ENCODE peak calls at places on chromosome 6, in four cellular contexts. One of them, this sample, is unnamed.

GRCh38 chr6:106739387-106739786 is 110.0 kb downstream of the QRSL1 start:
- DNase-seq in WERI-Rb-1: no peak
- DNase-seq in MM.1S: no peak
- DNase-seq in fibroblast of pulmonary artery: no peak
- DNase-seq in this sample: no peak

GRCh38 chr6:9139762-9140161 is 704.4 kb upstream of the SLC35B3 start:
- DNase-seq in WERI-Rb-1: no peak
- DNase-seq in fibroblast of pulmonary artery: peak; percentile 3
- DNase-seq in MM.1S: no peak
- DNase-seq in this sample: no peak

GRCh38 chr6:162615016-162615717 is 112.4 kb downstream of the PRKN start:
- DNase-seq in fibroblast of pulmonary artery: peak; percentile 40
- DNase-seq in WERI-Rb-1: no peak
- DNase-seq in MM.1S: no peak
- DNase-seq in this sample: no peak

GRCh38 chr6:21082091-21082490 is 511.5 kb upstream of the SOX4 start:
- DNase-seq in WERI-Rb-1: no peak
- DNase-seq in fibroblast of pulmonary artery: no peak
- DNase-seq in MM.1S: no peak
- DNase-seq in this sample: no peak

GRCh38 chr6:33248643-33248931 is 23.1 kb downstream of the VPS52 start:
- DNase-seq in fibroblast of pulmonary artery: peak; percentile 58
- DNase-seq in MM.1S: no peak
- DNase-seq in WERI-Rb-1: no peak
- DNase-seq in this sample: no peak

GRCh38 chr6:39203804-39204495 is 25.3 kb downstream of the KCNK5 start:
- DNase-seq in fibroblast of pulmonary artery: no peak
- DNase-seq in MM.1S: no peak
- DNase-seq in WERI-Rb-1: no peak
- DNase-seq in this sample: no peak

GRCh38 chr6:13432526-13433218 is 54.7 kb downstream of the GFOD1 start:
- DNase-seq in WERI-Rb-1: no peak
- DNase-seq in MM.1S: no peak
- DNase-seq in fibroblast of pulmonary artery: no peak
- DNase-seq in this sample: no peak

GRCh38 chr6:42899871-42900270 is 16.0 kb upstream of the PTCRA start:
- DNase-seq in fibroblast of pulmonary artery: no peak
- DNase-seq in WERI-Rb-1: no peak
- DNase-seq in MM.1S: no peak
- DNase-seq in this sample: no peak

GRCh38 chr6:37884548-37884947 is 65.0 kb downstream of the ZFAND3 start:
- DNase-seq in WERI-Rb-1: no peak
- DNase-seq in fibroblast of pulmonary artery: no peak
- DNase-seq in MM.1S: no peak
- DNase-seq in this sample: no peak

GRCh38 chr6:23963137-23963536 is 162.9 kb upstream of the NRSN1 start:
- DNase-seq in MM.1S: no peak
- DNase-seq in WERI-Rb-1: no peak
- DNase-seq in fibroblast of pulmonary artery: no peak
- DNase-seq in this sample: no peak

GRCh38 chr6:11264100-11264499 is 31.6 kb upstream of the NEDD9 start:
- DNase-seq in WERI-Rb-1: no peak
- DNase-seq in MM.1S: no peak
- DNase-seq in fibroblast of pulmonary artery: no peak
- DNase-seq in this sample: no peak

GRCh38 chr6:106475280-106475679 is 114.8 kb downstream of the CRYBG1 start:
- DNase-seq in fibroblast of pulmonary artery: no peak
- DNase-seq in WERI-Rb-1: no peak
- DNase-seq in MM.1S: no peak
- DNase-seq in this sample: no peak

GRCh38 chr6:117947234-117947633 is 40.2 kb downstream of the SLC35F1 start:
- DNase-seq in fibroblast of pulmonary artery: no peak
- DNase-seq in MM.1S: no peak
- DNase-seq in WERI-Rb-1: no peak
- DNase-seq in this sample: no peak

GRCh38 chr6:33619166-33619565 is 2.0 kb upstream of the ITPR3 start:
- DNase-seq in MM.1S: no peak
- DNase-seq in fibroblast of pulmonary artery: no peak
- DNase-seq in WERI-Rb-1: no peak
- DNase-seq in this sample: no peak

GRCh38 chr6:125918681-125919566 is 37.6 kb upstream of the HINT3 start:
- DNase-seq in WERI-Rb-1: no peak
- DNase-seq in MM.1S: peak; percentile 82
- DNase-seq in fibroblast of pulmonary artery: peak; percentile 97
- DNase-seq in this sample: peak; percentile 73

GRCh38 chr6:100862063-100862462 is 19.1 kb downstream of the ASCC3 start:
- DNase-seq in MM.1S: no peak
- DNase-seq in fibroblast of pulmonary artery: no peak
- DNase-seq in WERI-Rb-1: no peak
- DNase-seq in this sample: no peak

GRCh38 chr6:160882741-160883340 is 108.7 kb upstream of the MAP3K4 start:
- DNase-seq in MM.1S: no peak
- DNase-seq in WERI-Rb-1: no peak
- DNase-seq in fibroblast of pulmonary artery: peak; percentile 11
- DNase-seq in this sample: no peak

GRCh38 chr6:13993416-13993815 is 68.7 kb downstream of the RNF182 start:
- DNase-seq in fibroblast of pulmonary artery: no peak
- DNase-seq in WERI-Rb-1: no peak
- DNase-seq in MM.1S: no peak
- DNase-seq in this sample: no peak

GRCh38 chr6:140857734-140858380 is 1274.9 kb upstream of the GJE1 start:
- DNase-seq in fibroblast of pulmonary artery: peak; percentile 96
- DNase-seq in MM.1S: no peak
- DNase-seq in WERI-Rb-1: no peak
- DNase-seq in this sample: no peak

GRCh38 chr6:117840541-117840983 is 66.5 kb upstream of the SLC35F1 start:
- DNase-seq in MM.1S: peak; percentile 61
- DNase-seq in fibroblast of pulmonary artery: peak; percentile 47
- DNase-seq in WERI-Rb-1: peak; percentile 31
- DNase-seq in this sample: no peak

GRCh38 chr6:17385660-17386059 is 7.7 kb upstream of the CAP2 start:
- DNase-seq in WERI-Rb-1: peak; percentile 35
- DNase-seq in fibroblast of pulmonary artery: peak; percentile 81
- DNase-seq in MM.1S: no peak
- DNase-seq in this sample: no peak

GRCh38 chr6:26550250-26550993 is 12.3 kb downstream of the HMGN4 start:
- DNase-seq in MM.1S: no peak
- DNase-seq in fibroblast of pulmonary artery: peak; percentile 43
- DNase-seq in WERI-Rb-1: no peak
- DNase-seq in this sample: peak; percentile 87

GRCh38 chr6:37456126-37456525 is 23.1 kb downstream of the CMTR1 start:
- DNase-seq in MM.1S: no peak
- DNase-seq in fibroblast of pulmonary artery: peak; percentile 45
- DNase-seq in WERI-Rb-1: no peak
- DNase-seq in this sample: no peak

GRCh38 chr6:73309784-73310502 is 44.1 kb downstream of the DPPA5 start:
- DNase-seq in WERI-Rb-1: peak; percentile 58
- DNase-seq in fibroblast of pulmonary artery: peak; percentile 59
- DNase-seq in MM.1S: peak; percentile 69
- DNase-seq in this sample: peak; percentile 80

GRCh38 chr6:111890981-111891380 is 17.7 kb upstream of the FYN start:
- DNase-seq in fibroblast of pulmonary artery: no peak
- DNase-seq in WERI-Rb-1: no peak
- DNase-seq in MM.1S: no peak
- DNase-seq in this sample: no peak

DNA sequence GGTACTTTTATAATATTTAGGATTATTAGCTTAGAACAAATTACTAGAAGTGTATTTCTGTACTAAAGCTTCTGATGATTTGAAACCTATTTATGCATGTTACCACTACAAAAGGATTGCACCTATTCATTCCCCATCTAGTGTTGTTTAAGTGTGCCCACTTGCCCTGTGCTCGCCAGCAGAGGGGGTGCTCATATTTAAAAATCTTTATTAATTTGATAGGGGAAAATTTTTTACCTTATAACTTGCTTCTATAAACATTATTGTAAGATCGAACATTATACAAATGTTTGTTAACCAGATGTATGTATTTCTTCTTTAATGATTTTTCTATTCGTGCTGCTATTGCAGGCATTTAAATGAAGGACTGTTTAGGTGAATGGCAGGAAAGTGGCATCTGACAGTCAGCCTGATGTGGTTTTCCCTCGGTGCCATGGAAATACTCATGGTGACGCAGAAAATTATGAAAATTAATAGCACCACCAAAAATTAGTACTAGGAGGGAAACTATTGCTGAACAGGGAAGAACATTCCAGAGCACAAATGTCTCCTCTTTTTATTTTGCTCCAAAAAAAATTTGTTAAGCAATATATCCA is 44.1 kb upstream of the FNDC1 start:
- DNase-seq in MM.1S: no peak
- DNase-seq in fibroblast of pulmonary artery: no peak
- DNase-seq in WERI-Rb-1: no peak
- DNase-seq in this sample: no peak
- TF ChIP-seq CTCF in MM.1S: peak; percentile 26
- TF ChIP-seq CTCF in fibroblast of pulmonary artery: peak; percentile 33
- TF ChIP-seq CTCF in WERI-Rb-1: no peak
- TF ChIP-seq CTCF in this sample: peak; percentile 41

DNA sequence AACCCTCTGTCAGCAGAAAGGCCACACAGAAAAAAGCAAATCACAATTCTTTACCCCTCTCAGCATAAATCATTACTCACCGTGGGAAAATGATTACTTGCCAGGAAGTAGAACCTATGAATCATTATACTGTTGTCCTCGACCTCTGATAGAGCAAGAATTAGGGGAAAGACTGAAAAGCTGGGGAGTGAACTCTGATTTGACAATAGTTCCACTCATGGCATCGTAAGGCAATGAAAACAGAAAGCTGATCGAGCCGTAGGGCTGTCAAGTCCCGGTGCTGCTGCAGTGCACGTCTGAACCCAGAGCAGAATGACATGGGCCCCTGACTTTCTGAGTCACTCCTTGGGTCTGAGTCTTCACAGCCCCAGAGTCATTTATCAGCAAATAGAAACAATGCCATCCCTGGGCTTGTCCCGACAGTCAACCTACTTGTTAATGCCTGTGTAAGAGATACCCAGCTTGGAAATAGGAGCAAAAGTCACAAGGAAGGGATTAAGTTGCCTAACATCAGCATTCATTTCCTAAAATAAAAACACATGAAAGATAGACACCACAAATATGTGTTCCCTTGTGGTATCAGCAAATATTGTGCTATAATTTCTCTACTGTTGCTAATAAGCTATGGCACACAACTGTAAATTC is 224.8 kb upstream of the MARCKS start:
- DNase-seq in MM.1S: peak; percentile 55
- DNase-seq in fibroblast of pulmonary artery: peak; percentile 96
- DNase-seq in WERI-Rb-1: no peak
- DNase-seq in this sample: peak; percentile 71
- H3K4me3 ChIP-seq in MM.1S: peak overlapping the region; percentile 43
- H3K4me3 ChIP-seq in fibroblast of pulmonary artery: peak overlapping the region; percentile 47
- H3K4me3 ChIP-seq in WERI-Rb-1: no peak overlapping the region
- H3K4me3 ChIP-seq in this sample: peak overlapping the region; percentile 52

DNA sequence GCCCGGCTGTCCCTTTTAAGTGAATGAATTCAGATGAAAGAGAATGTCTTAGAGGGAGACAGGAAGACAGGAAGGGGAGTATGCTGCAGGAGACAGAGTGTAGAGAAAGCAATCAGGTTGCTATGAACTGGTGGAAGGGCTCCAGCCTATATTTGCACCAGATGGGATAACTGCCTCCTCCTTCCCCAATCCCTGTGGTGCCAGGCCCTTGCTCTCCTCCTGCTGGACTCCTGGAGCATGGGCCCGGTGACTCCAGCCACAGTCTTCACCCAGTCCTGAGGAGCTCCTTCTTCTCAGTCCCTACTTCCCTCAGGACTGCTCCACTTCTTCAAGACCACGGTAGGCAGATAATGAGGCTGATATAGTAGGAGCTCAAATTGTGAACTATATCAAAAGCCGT is 91.8 kb downstream of the TMEM200A start:
- DNase-seq in MM.1S: no peak
- DNase-seq in fibroblast of pulmonary artery: no peak
- DNase-seq in WERI-Rb-1: peak; percentile 29
- DNase-seq in this sample: no peak
- TF ChIP-seq CTCF in MM.1S: no peak
- TF ChIP-seq CTCF in fibroblast of pulmonary artery: no peak
- TF ChIP-seq CTCF in WERI-Rb-1: peak; percentile 41
- TF ChIP-seq CTCF in this sample: no peak

GRCh38 chr6:108597601-108598315 is 37.0 kb downstream of the FOXO3 start:
- DNase-seq in MM.1S: peak; percentile 89
- DNase-seq in WERI-Rb-1: no peak
- DNase-seq in fibroblast of pulmonary artery: no peak
- DNase-seq in this sample: peak; percentile 48
- H3K4me3 ChIP-seq in MM.1S: peak overlapping the region; percentile 32
- H3K4me3 ChIP-seq in WERI-Rb-1: no peak overlapping the region
- H3K4me3 ChIP-seq in fibroblast of pulmonary artery: no peak overlapping the region
- H3K4me3 ChIP-seq in this sample: peak overlapping the region; percentile 29